ENCODE peak calls at places on chromosomes 13 and 19, in nine cellular contexts. G, T, O, F, J, H, Z, A and D are unnamed samples.

GRCh38 chr13:44393391-44393790 is 19.8 kb downstream of the SERP2 start:
- DNase-seq in T (no peak), Z (no peak), A (no peak), G (peak), O (no peak), F (no peak), J (no peak), H (no peak), D (no peak)

GRCh38 chr19:7200739-7201138 is 93.5 kb downstream of the INSR start:
- DNase-seq in T (no peak), A (peak), F (no peak), O (no peak), Z (no peak), J (no peak), G (no peak), H (no peak), D (no peak)

GRCh38 chr13:75493156-75493555 is 11.2 kb upstream of the TBC1D4 start:
- DNase-seq in H (no peak), F (no peak), Z (no peak), O (no peak), G (no peak), A (no peak), T (no peak), J (no peak), D (no peak)

GRCh38 chr19:29685326-29685725 is 20.1 kb downstream of the PLEKHF1 start:
- DNase-seq in G (no peak), H (no peak), J (no peak), Z (no peak), F (no peak), O (no peak), A (no peak), T (no peak), D (no peak)

GRCh38 chr19:12733369-12733896 is 1.1 kb downstream of the TRIR start:
- DNase-seq in T (peak), A (peak), J (peak), O (peak), G (peak), F (peak), Z (peak), H (no peak), D (no peak)

GRCh38 chr13:106286811-106287210 is 248.7 kb downstream of the EFNB2 start:
- DNase-seq in J (no peak), F (no peak), Z (no peak), T (no peak), O (no peak), A (no peak), H (no peak), G (no peak), D (peak)

GRCh38 chr19:1608414-1609391 is 3.4 kb upstream of the UQCR11 start:
- DNase-seq in J (no peak), T (no peak), O (no peak), F (no peak), H (no peak), A (peak), G (no peak), Z (no peak), D (no peak)

GRCh38 chr19:50167314-50167721 is 4.2 kb upstream of the IZUMO2 start:
- DNase-seq in O (no peak), Z (no peak), G (no peak), H (no peak), J (no peak), A (no peak), T (no peak), F (no peak), D (no peak)

GRCh38 chr19:34096020-34096915 is 76.0 kb upstream of the LSM14A start:
- DNase-seq in F (peak), H (no peak), Z (peak), J (no peak), G (peak), T (no peak), A (peak), O (peak), D (no peak)

GRCh38 chr13:31859546-31859945 is 120.2 kb downstream of the RXFP2 start:
- DNase-seq in H (no peak), O (no peak), J (no peak), Z (no peak), A (no peak), T (no peak), F (no peak), G (no peak), D (no peak)

GRCh38 chr13:42567772-42568428 is 6.1 kb upstream of the TNFSF11 start:
- DNase-seq in T (no peak), F (no peak), A (no peak), O (no peak), J (no peak), Z (no peak), G (no peak), H (no peak), D (no peak)

GRCh38 chr19:8611391-8611883 is 922 bp upstream of the ADAMTS10 start:
- DNase-seq in G (no peak), A (peak), T (no peak), Z (no peak), O (no peak), F (no peak), J (no peak), H (peak), D (no peak)

GRCh38 chr13:100490692-100491091 is 97.9 kb downstream of the GGACT start:
- DNase-seq in H (no peak), O (no peak), A (no peak), T (no peak), G (no peak), F (no peak), J (no peak), Z (no peak), D (peak)

GRCh38 chr13:35838356-35838755 is 292.8 kb downstream of the DCLK1 start:
- DNase-seq in Z (no peak), H (no peak), J (no peak), T (no peak), G (peak), O (no peak), A (no peak), F (no peak), D (no peak)

GRCh38 chr13:23754506-23754905 is 134.7 kb downstream of the MIPEP start:
- DNase-seq in H (no peak), T (no peak), O (no peak), J (no peak), Z (no peak), F (no peak), G (peak), A (no peak), D (no peak)

GRCh38 chr19:54388001-54388802 is 23.5 kb upstream of the LAIR1 start:
- DNase-seq in Z (peak), G (peak), T (peak), F (no peak), A (peak), O (no peak), J (peak), H (no peak), D (no peak)

GRCh38 chr13:29304148-29304547 is 291.3 kb downstream of the SLC7A1 start:
- DNase-seq in A (no peak), Z (no peak), F (no peak), J (no peak), G (no peak), T (no peak), O (no peak), H (no peak), D (no peak)

GRCh38 chr19:13051581-13052165 is 51.0 kb downstream of the LYL1 start:
- DNase-seq in O (no peak), A (no peak), F (no peak), J (no peak), Z (peak), H (peak), G (peak), T (peak), D (no peak)

GRCh38 chr19:58326914-58327726 is at the start of gene ZSCAN22:
- DNase-seq in T (peak), G (peak), A (peak), H (peak), J (peak), F (peak), Z (peak), O (peak), D (peak)

GRCh38 chr13:28283600-28283999 is 145.3 kb downstream of the PAN3 start:
- DNase-seq in A (no peak), H (no peak), O (no peak), F (no peak), G (no peak), Z (no peak), T (no peak), J (no peak), D (no peak)

GRCh38 chr19:18389095-18389735 is 3.3 kb downstream of the GDF15 start:
- DNase-seq in T (no peak), J (no peak), O (no peak), A (no peak), H (no peak), Z (no peak), G (no peak), F (no peak), D (no peak)

GRCh38 chr13:111962431-111962891 is 104.5 kb upstream of the SOX1 start:
- DNase-seq in G (no peak), F (no peak), T (no peak), H (no peak), O (no peak), Z (no peak), A (no peak), J (no peak), D (no peak)

GRCh38 chr13:21458457-21458815 is 667 bp downstream of the ZDHHC20 start:
- DNase-seq in H (peak), F (no peak), A (peak), J (peak), O (peak), Z (peak), G (no peak), T (peak), D (no peak)

GRCh38 chr19:1004803-1005664 is 4.8 kb downstream of the GRIN3B start:
- DNase-seq in H (no peak), A (no peak), T (no peak), G (no peak), O (no peak), Z (no peak), F (no peak), J (no peak), D (no peak)

GRCh38 chr19:38134538-38135149 is 89.4 kb downstream of the DPF1 start:
- DNase-seq in J (peak), G (peak), T (peak), F (no peak), O (peak), H (no peak), A (peak), Z (no peak), D (no peak)

GRCh38 chr19:39993605-39994004 is 3.3 kb upstream of the ZNF546 start:
- DNase-seq in H (no peak), F (no peak), Z (no peak), J (no peak), O (no peak), G (no peak), T (no peak), A (no peak), D (no peak)

GRCh38 chr19:53877361-53877766 is 4.6 kb upstream of the PRKCG start:
- DNase-seq in F (no peak), J (peak), G (peak), H (no peak), A (no peak), Z (no peak), T (no peak), O (no peak), D (no peak)

GRCh38 chr13:28286263-28286662 is 147.9 kb downstream of the PAN3 start:
- DNase-seq in H (no peak), A (no peak), Z (no peak), T (no peak), J (no peak), G (no peak), F (no peak), O (no peak), D (no peak)

GRCh38 chr19:17560205-17560595 is 4.8 kb downstream of the COLGALT1 start:
- DNase-seq in Z (no peak), F (no peak), O (peak), T (no peak), A (no peak), J (no peak), H (peak), G (peak), D (no peak)

GRCh38 chr19:18456974-18457373 is 19.0 kb upstream of the ISYNA1 start:
- DNase-seq in H (peak), O (no peak), G (no peak), J (no peak), F (peak), T (no peak), Z (no peak), A (no peak), D (no peak)

GRCh38 chr13:47858678-47859050 is 142.4 kb downstream of the SUCLA2 start:
- DNase-seq in T (no peak), O (no peak), G (peak), H (no peak), F (no peak), A (no peak), J (no peak), Z (peak), D (no peak)

GRCh38 chr19:7856679-7857663 is 17.2 kb downstream of the PRR36 start:
- DNase-seq in A (no peak), O (no peak), F (no peak), J (no peak), T (no peak), G (no peak), Z (peak), H (no peak), D (no peak)

GRCh38 chr19:18419195-18419698 is at the start of gene SSBP4:
- DNase-seq in A (peak), J (peak), G (peak), H (peak), T (no peak), F (peak), O (peak), Z (peak), D (no peak)

GRCh38 chr13:42211704-42212103 is 60.2 kb upstream of the AKAP11 start:
- DNase-seq in T (no peak), H (no peak), F (no peak), G (peak), Z (no peak), O (no peak), A (no peak), J (no peak), D (no peak)

GRCh38 chr13:34750078-34750703 is 191.9 kb upstream of the NBEA start:
- DNase-seq in Z (no peak), T (no peak), F (peak), H (no peak), J (no peak), O (no peak), G (no peak), A (no peak), D (peak)

GRCh38 chr13:109162248-109163051 is 533.0 kb downstream of the MYO16 start:
- DNase-seq in Z (no peak), J (no peak), O (peak), T (no peak), F (no peak), A (no peak), G (no peak), H (no peak), D (no peak)

GRCh38 chr13:25117312-25117711 is 21.4 kb downstream of the PABPC3 start:
- DNase-seq in T (no peak), O (no peak), J (no peak), G (no peak), A (no peak), Z (no peak), F (no peak), H (no peak), D (no peak)

GRCh38 chr19:17468302-17469091 is 1.8 kb upstream of the SLC27A1 start:
- DNase-seq in Z (peak), O (peak), J (no peak), G (no peak), H (peak), F (no peak), T (no peak), A (no peak), D (no peak)

GRCh38 chr13:71730267-71730666 is 136.7 kb downstream of the DACH1 start:
- DNase-seq in Z (no peak), J (no peak), O (no peak), F (no peak), A (no peak), G (no peak), H (no peak), T (no peak), D (no peak)

GRCh38 chr13:31000889-31001288 is 68.4 kb downstream of the TEX26 start:
- DNase-seq in G (no peak), O (no peak), A (no peak), Z (no peak), H (no peak), T (no peak), F (no peak), J (no peak), D (no peak)